ENCODE peak calls at places on chromosomes 5 and 9, in four cellular contexts. One of them, this sample, is unnamed.

GRCh38 chr5:144484124-144484897 is 313.6 kb downstream of the KCTD16 start:
- DNase-seq in psoas muscle: no peak
- DNase-seq in sigmoid colon: no peak
- DNase-seq in fibroblast of lung: peak; percentile 48
- DNase-seq in this sample: no peak

GRCh38 chr5:95669540-95669939 is 13.3 kb downstream of the SPATA9 start:
- DNase-seq in psoas muscle: peak; percentile 88
- DNase-seq in sigmoid colon: peak; percentile 96
- DNase-seq in fibroblast of lung: peak; percentile 95
- DNase-seq in this sample: peak; percentile 69

GRCh38 chr9:109310486-109310901 is 10.4 kb downstream of the EPB41L4B start:
- DNase-seq in psoas muscle: peak; percentile 52
- DNase-seq in sigmoid colon: no peak
- DNase-seq in fibroblast of lung: peak; percentile 18
- DNase-seq in this sample: no peak

GRCh38 chr9:73132034-73132776 is 19.5 kb upstream of the ANXA1 start:
- DNase-seq in psoas muscle: peak; percentile 72
- DNase-seq in sigmoid colon: peak; percentile 86
- DNase-seq in fibroblast of lung: peak; percentile 86
- DNase-seq in this sample: peak; percentile 44

GRCh38 chr9:93456022-93456421 is 2.6 kb upstream of the FAM120AOS start:
- DNase-seq in psoas muscle: no peak
- DNase-seq in sigmoid colon: no peak
- DNase-seq in fibroblast of lung: no peak
- DNase-seq in this sample: no peak

GRCh38 chr5:170254056-170254455 is 21.3 kb downstream of the C5orf58 start:
- DNase-seq in psoas muscle: no peak
- DNase-seq in sigmoid colon: no peak
- DNase-seq in fibroblast of lung: no peak
- DNase-seq in this sample: peak; percentile 79

GRCh38 chr5:95738069-95738468 is 6.9 kb downstream of the RHOBTB3 start:
- DNase-seq in psoas muscle: no peak
- DNase-seq in sigmoid colon: no peak
- DNase-seq in fibroblast of lung: no peak
- DNase-seq in this sample: no peak

GRCh38 chr5:162888268-162888667 is 549.1 kb upstream of the CCNG1 start:
- DNase-seq in psoas muscle: no peak
- DNase-seq in sigmoid colon: no peak
- DNase-seq in fibroblast of lung: no peak
- DNase-seq in this sample: no peak

GRCh38 chr5:95022967-95023695 is 261.8 kb downstream of the MCTP1 start:
- DNase-seq in psoas muscle: no peak
- DNase-seq in sigmoid colon: no peak
- DNase-seq in fibroblast of lung: no peak
- DNase-seq in this sample: no peak

GRCh38 chr9:126618590-126619335 is 5.0 kb downstream of the LMX1B start:
- DNase-seq in psoas muscle: peak; percentile 40
- DNase-seq in sigmoid colon: no peak
- DNase-seq in fibroblast of lung: no peak
- DNase-seq in this sample: no peak

GRCh38 chr9:12790883-12791282 is 16.1 kb downstream of the LURAP1L start:
- DNase-seq in psoas muscle: no peak
- DNase-seq in sigmoid colon: no peak
- DNase-seq in fibroblast of lung: no peak
- DNase-seq in this sample: no peak

GRCh38 chr5:130555429-130555828 is 609.6 kb downstream of the HINT1 start:
- DNase-seq in psoas muscle: no peak
- DNase-seq in sigmoid colon: no peak
- DNase-seq in fibroblast of lung: no peak
- DNase-seq in this sample: no peak

GRCh38 chr5:171484460-171484899 is 65.0 kb downstream of the FGF18 start:
- DNase-seq in psoas muscle: no peak
- DNase-seq in sigmoid colon: no peak
- DNase-seq in fibroblast of lung: peak; percentile 40
- DNase-seq in this sample: peak; percentile 52

GRCh38 chr9:3848445-3849114 is 322.8 kb upstream of the RFX3 start:
- DNase-seq in psoas muscle: no peak
- DNase-seq in sigmoid colon: no peak
- DNase-seq in fibroblast of lung: peak; percentile 23
- DNase-seq in this sample: no peak

GRCh38 chr5:859391-859790 is 8.6 kb upstream of the ZDHHC11 start:
- DNase-seq in psoas muscle: peak; percentile 24
- DNase-seq in sigmoid colon: no peak
- DNase-seq in fibroblast of lung: no peak
- DNase-seq in this sample: no peak

GRCh38 chr5:112316006-112316405 is 103.1 kb downstream of the EPB41L4A start:
- DNase-seq in psoas muscle: no peak
- DNase-seq in sigmoid colon: no peak
- DNase-seq in fibroblast of lung: no peak
- DNase-seq in this sample: no peak

GRCh38 chr5:83430130-83431010 is 41.2 kb upstream of the VCAN start:
- DNase-seq in psoas muscle: no peak
- DNase-seq in sigmoid colon: peak; percentile 74
- DNase-seq in fibroblast of lung: peak; percentile 76
- DNase-seq in this sample: no peak

GRCh38 chr5:56164371-56164770 is 68.8 kb downstream of the ANKRD55 start:
- DNase-seq in psoas muscle: no peak
- DNase-seq in sigmoid colon: no peak
- DNase-seq in fibroblast of lung: peak; percentile 46
- DNase-seq in this sample: no peak

GRCh38 chr5:73314395-73315195 is 134.0 kb downstream of the FOXD1 start:
- DNase-seq in psoas muscle: no peak
- DNase-seq in sigmoid colon: no peak
- DNase-seq in fibroblast of lung: peak; percentile 26
- DNase-seq in this sample: no peak

GRCh38 chr9:133619791-133620190 is 10.6 kb upstream of the FAM163B start:
- DNase-seq in psoas muscle: no peak
- DNase-seq in sigmoid colon: no peak
- DNase-seq in fibroblast of lung: no peak
- DNase-seq in this sample: peak; percentile 71

GRCh38 chr5:64417390-64417789 is 88.4 kb upstream of the RGS7BP start:
- DNase-seq in psoas muscle: no peak
- DNase-seq in sigmoid colon: no peak
- DNase-seq in fibroblast of lung: no peak
- DNase-seq in this sample: no peak

GRCh38 chr5:38940230-38940858 is 94.5 kb downstream of the OSMR start:
- DNase-seq in psoas muscle: no peak
- DNase-seq in sigmoid colon: no peak
- DNase-seq in fibroblast of lung: no peak
- DNase-seq in this sample: no peak

GRCh38 chr5:91332267-91333044 is 50.7 kb downstream of the ARRDC3 start:
- DNase-seq in psoas muscle: no peak
- DNase-seq in sigmoid colon: no peak
- DNase-seq in fibroblast of lung: peak; percentile 52
- DNase-seq in this sample: no peak

GRCh38 chr5:152938630-152939029 is 533.6 kb upstream of the NMUR2 start:
- DNase-seq in psoas muscle: no peak
- DNase-seq in sigmoid colon: no peak
- DNase-seq in fibroblast of lung: no peak
- DNase-seq in this sample: no peak

GRCh38 chr9:114154597-114155102 is 687 bp upstream of the COL27A1 start:
- DNase-seq in psoas muscle: no peak
- DNase-seq in sigmoid colon: no peak
- DNase-seq in fibroblast of lung: no peak
- DNase-seq in this sample: no peak

GRCh38 chr5:10513501-10514442 is 50.1 kb upstream of the ANKRD33B start:
- DNase-seq in psoas muscle: no peak
- DNase-seq in sigmoid colon: no peak
- DNase-seq in fibroblast of lung: peak; percentile 91
- DNase-seq in this sample: no peak
- TF ChIP-seq CTCF in psoas muscle: no peak
- TF ChIP-seq CTCF in sigmoid colon: no peak
- TF ChIP-seq CTCF in fibroblast of lung: no peak
- TF ChIP-seq CTCF in this sample: no peak

DNA sequence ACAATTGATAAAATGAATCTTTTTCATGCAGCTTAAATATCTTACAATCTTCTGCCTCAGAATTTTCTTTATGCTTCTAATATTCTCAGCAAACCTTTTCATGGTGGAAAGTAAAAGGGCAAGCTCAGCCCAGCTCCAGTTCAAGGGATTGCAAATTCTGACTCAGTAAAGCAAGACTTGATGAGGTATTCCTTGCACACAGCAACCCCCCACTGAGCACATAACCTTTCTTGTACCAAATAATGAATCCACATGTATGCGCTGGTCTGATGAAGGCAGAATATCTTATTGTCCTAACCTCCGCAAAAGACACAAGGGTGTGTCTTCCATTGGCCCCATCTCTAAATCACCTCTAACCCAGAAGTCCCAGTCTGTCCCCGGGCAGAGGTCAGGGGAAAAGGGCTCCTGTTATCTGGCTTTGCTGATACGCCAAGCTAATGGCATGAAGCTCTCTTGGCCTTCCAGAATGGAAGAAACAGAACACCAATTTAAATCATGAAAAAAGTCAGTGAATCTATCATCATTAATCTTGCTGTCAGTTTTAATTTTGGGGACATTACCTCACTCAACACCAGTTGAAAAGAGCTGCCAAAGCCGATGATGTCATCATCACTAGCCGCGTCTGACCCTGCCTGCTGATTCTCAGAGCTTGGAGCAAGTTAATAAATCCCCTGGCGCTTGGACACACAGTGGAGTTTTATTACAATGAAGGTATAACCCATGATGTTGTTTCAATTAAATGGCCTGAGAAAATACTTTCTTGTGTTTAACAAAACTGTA is 592.4 kb upstream of the CLINT1 start:
- DNase-seq in psoas muscle: peak; percentile 70
- DNase-seq in sigmoid colon: peak; percentile 85
- DNase-seq in fibroblast of lung: peak; percentile 67
- DNase-seq in this sample: no peak
- H3K27ac ChIP-seq in psoas muscle: no peak overlapping the region
- H3K27ac ChIP-seq in sigmoid colon: peak overlapping the region; percentile 56
- H3K27ac ChIP-seq in fibroblast of lung: no peak overlapping the region
- H3K27ac ChIP-seq in this sample: no peak overlapping the region

GRCh38 chr5:173010547-173011464 is 27.2 kb downstream of the ATP6V0E1 start:
- DNase-seq in psoas muscle: peak; percentile 70
- DNase-seq in sigmoid colon: peak; percentile 76
- DNase-seq in fibroblast of lung: peak; percentile 31
- DNase-seq in this sample: no peak
- TF ChIP-seq CTCF in psoas muscle: peak; percentile 52
- TF ChIP-seq CTCF in sigmoid colon: no peak
- TF ChIP-seq CTCF in fibroblast of lung: peak; percentile 26
- TF ChIP-seq CTCF in this sample: peak; percentile 23

DNA sequence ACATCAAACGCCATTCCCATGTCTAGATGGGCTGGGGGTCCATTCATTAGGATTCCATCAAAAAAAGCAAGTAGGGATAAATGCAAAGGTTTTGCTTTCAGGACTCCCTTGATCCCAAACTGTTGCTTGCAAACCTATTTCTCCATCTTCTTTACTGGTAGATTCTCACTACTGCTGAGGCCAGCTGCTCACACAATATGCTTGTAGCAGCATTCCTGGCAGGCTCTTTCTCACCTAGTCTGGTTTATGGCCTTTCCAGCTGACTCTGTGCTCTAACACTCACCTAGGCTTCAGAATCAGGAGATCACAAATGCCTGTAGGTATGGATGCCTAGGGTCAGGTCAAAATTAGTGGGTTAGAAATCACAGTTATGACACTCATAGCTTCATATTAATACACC is 274.7 kb downstream of the GABRB2 start:
- DNase-seq in psoas muscle: no peak
- DNase-seq in sigmoid colon: no peak
- DNase-seq in fibroblast of lung: no peak
- DNase-seq in this sample: no peak
- H3K27ac ChIP-seq in psoas muscle: no peak overlapping the region
- H3K27ac ChIP-seq in sigmoid colon: no peak overlapping the region
- H3K27ac ChIP-seq in fibroblast of lung: no peak overlapping the region
- H3K27ac ChIP-seq in this sample: no peak overlapping the region